ENCODE peak calls at places on chromosomes 1 and 21, in four cellular contexts. K is uterus, L is GM12891, W is transverse colon. E is an unnamed sample.
A peak's percentile ranks its signal among the peaks of the same experiment; 100 is the strongest.

GRCh38 chr1:63701187-63701586 is 72.6 kb upstream of the ROR1 start:
- DNase-seq in K (no peak), L (no peak), W (peak; percentile 52), E (no peak)

GRCh38 chr1:198153804-198154203 is 3.0 kb upstream of the NEK7 start:
- DNase-seq in K (no peak), L (no peak), W (no peak), E (no peak)

GRCh38 chr1:45304311-45305081 is 22.2 kb upstream of the HPDL start:
- DNase-seq in K (peak; percentile 48), L (no peak), W (peak; percentile 54), E (no peak)

GRCh38 chr21:33152228-33153130 is 77.3 kb upstream of the IFNAR2 start:
- DNase-seq in K (no peak), L (no peak), W (no peak), E (no peak)

GRCh38 chr21:45741691-45742090 is 98.2 kb downstream of the PCBP3 start:
- DNase-seq in K (no peak), L (no peak), W (no peak), E (no peak)

GRCh38 chr1:166988976-166989515 is at the start of gene MAEL:
- DNase-seq in K (no peak), L (no peak), W (no peak), E (no peak)

GRCh38 chr1:34149501-34149900 is 15.5 kb downstream of the CSMD2 start:
- DNase-seq in K (no peak), L (no peak), W (no peak), E (no peak)

GRCh38 chr1:201128962-201129361 is 2.0 kb upstream of the ASCL5 start:
- DNase-seq in K (no peak), L (no peak), W (no peak), E (no peak)

GRCh38 chr1:24308365-24309015 is 10.7 kb upstream of the GRHL3 start:
- DNase-seq in K (no peak), L (no peak), W (no peak), E (no peak)

GRCh38 chr1:20413136-20413790 is 72.7 kb downstream of the CAMK2N1 start:
- DNase-seq in K (no peak), L (no peak), W (no peak), E (no peak)

DNA sequence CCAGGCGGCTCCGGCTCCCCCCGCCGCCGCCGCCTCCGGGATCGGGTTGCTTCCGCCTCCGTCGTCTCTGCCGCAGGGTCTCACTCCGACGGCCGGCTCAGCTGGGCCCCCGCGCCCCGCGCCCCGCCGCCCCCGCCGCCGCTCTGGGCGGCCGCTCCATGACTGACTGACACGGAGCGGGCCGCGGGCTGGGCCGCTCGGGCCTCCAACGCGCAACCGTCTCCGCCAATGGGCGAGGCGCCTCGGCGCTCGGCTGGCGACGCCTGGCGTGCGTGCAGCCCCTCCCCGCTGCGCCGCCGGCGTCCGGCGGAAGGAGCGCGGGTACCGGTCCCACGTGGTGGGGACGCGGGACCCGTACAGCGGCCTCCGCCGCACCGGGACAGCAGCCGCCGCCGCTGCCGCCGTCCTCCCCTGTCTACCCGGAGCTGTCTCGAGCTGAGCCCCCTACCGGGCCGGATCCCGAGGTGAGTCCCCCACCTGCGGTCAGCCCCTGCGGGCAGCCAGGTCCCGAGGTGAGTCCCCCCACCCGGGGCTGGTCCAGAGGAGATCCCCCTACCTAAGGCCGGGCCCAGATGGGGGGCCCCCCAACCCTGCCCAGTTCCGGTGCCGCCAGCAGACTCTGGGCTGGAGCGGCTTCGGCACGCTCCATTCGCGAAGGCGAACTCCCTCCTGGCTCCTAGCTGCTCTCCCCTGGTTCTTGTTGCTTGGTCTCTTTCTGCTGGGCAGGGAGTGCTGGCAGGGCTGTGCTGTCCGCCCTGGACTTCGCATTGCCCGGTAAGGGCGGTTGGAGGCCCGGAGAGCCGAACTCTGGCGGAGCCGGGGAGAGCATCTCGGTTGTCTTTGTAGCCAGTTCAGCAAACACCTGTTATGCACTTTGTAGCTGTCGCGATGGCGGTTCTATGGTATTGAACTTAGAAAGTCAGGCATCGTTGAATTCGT is at the start of the genes TAF5L and URB2:
- DNase-seq in K (peak; percentile 78), L (peak; percentile 94), W (peak; percentile 90), E (peak; percentile 92)
- TF ChIP-seq POLR2A in K (no peak), L (peak; percentile 70), W (peak; percentile 50), E (peak; percentile 89)

GRCh38 chr1:58815680-58816071 is 31.8 kb upstream of the JUN start:
- DNase-seq in K (no peak), L (peak; percentile 17), W (peak; percentile 77), E (no peak)

GRCh38 chr1:58814251-58815068 is 30.6 kb upstream of the JUN start:
- DNase-seq in K (peak; percentile 60), L (no peak), W (peak; percentile 86), E (no peak)

GRCh38 chr1:58815069-58815679 is 31.3 kb upstream of the JUN start:
- DNase-seq in K (peak; percentile 85), L (peak; percentile 69), W (peak; percentile 91), E (peak; percentile 74)

GRCh38 chr1:58816747-58817221 is 32.9 kb upstream of the JUN start:
- DNase-seq in K (no peak), L (no peak), W (no peak), E (no peak)

DNA sequence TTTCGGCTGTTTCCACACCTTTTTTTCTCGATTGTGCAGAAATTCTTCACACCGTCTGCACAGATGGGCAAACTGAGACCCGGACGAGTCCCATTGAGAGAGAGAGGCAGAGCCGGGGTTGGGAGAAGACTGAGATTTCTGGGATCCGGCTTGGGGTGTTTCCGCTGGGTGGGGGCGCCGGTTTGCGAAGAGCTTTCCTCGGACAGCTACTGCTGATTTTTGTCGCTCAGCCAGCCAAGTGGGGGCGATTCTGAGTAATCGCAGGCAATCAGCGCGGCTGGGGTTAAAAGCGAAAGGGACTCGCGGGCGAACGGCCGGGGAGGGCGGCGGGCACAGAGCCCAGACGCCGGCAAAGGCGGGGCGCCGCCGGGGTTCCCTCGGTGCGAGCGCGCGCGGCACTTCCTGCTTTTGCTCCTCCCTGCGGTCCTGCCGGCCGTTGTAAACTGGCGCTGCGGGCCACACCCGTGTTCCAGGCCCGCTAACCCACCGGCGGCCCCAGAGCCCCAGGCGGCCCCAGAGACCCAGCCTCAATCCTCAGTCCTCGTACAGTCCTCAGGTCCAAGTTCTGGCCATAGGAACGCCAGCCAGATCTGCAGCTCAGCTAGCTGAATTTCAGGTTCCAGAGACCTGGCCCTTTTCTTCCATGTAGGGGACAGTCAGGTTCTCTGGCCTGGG is 32.4 kb upstream of the JUN start:
- DNase-seq in K (peak; percentile 87), L (peak; percentile 86), W (peak; percentile 96), E (peak; percentile 67)
- TF ChIP-seq POLR2A in K (peak; percentile 36), L (peak; percentile 32), W (peak; percentile 62), E (peak; percentile 34)

GRCh38 chr1:182109780-182110179 is 48.3 kb upstream of the ZNF648 start:
- DNase-seq in K (no peak), L (no peak), W (no peak), E (no peak)
- TF ChIP-seq POLR2A in K (no peak), L (no peak), W (no peak), E (no peak)

GRCh38 chr1:182962554-182963115 is 9.7 kb upstream of the SHCBP1L start:
- DNase-seq in K (peak; percentile 85), L (peak; percentile 70), W (peak; percentile 81), E (peak; percentile 57)
- TF ChIP-seq POLR2A in K (peak; percentile 86), L (peak; percentile 45), W (no peak), E (peak; percentile 19)